ENCODE peak calls at places on chromosomes 16 and 17, in seven cellular contexts. One of them, this sample, is unnamed. For H3K4me1, the result is how much of the 10 kb centered on the place peaks cover.

GRCh38 chr16:50888486-50889261 is 146.8 kb downstream of the CYLD start:
- DNase-seq in heart right ventricle: no peak
- DNase-seq in RWPE2: no peak
- DNase-seq in thoracic aorta: no peak
- DNase-seq in cardiac muscle cell: no peak
- DNase-seq in Karpas-422: no peak
- DNase-seq in stomach: no peak
- DNase-seq in this sample: no peak

GRCh38 chr16:66293207-66293735 is 73.2 kb upstream of the CDH5 start:
- DNase-seq in heart right ventricle: no peak
- DNase-seq in RWPE2: peak
- DNase-seq in thoracic aorta: no peak
- DNase-seq in cardiac muscle cell: no peak
- DNase-seq in Karpas-422: no peak
- DNase-seq in stomach: peak
- DNase-seq in this sample: no peak

GRCh38 chr16:31079342-31079944 is 5.2 kb downstream of the ZNF646 start:
- DNase-seq in heart right ventricle: no peak
- DNase-seq in RWPE2: peak
- DNase-seq in thoracic aorta: no peak
- DNase-seq in cardiac muscle cell: no peak
- DNase-seq in Karpas-422: no peak
- DNase-seq in stomach: no peak
- DNase-seq in this sample: no peak

GRCh38 chr17:75587718-75588545 is at the start of gene MYO15B:
- DNase-seq in heart right ventricle: peak
- DNase-seq in RWPE2: no peak
- DNase-seq in thoracic aorta: no peak
- DNase-seq in cardiac muscle cell: peak
- DNase-seq in Karpas-422: no peak
- DNase-seq in stomach: peak
- DNase-seq in this sample: peak

GRCh38 chr16:21233521-21234150 is at the start of gene ANKS4B:
- DNase-seq in heart right ventricle: no peak
- DNase-seq in RWPE2: no peak
- DNase-seq in thoracic aorta: no peak
- DNase-seq in cardiac muscle cell: no peak
- DNase-seq in Karpas-422: no peak
- DNase-seq in stomach: peak
- DNase-seq in this sample: no peak

GRCh38 chr16:11405331-11406176 is 60.3 kb downstream of the RMI2 start:
- DNase-seq in heart right ventricle: no peak
- DNase-seq in RWPE2: no peak
- DNase-seq in thoracic aorta: no peak
- DNase-seq in cardiac muscle cell: peak
- DNase-seq in Karpas-422: peak
- DNase-seq in stomach: peak
- DNase-seq in this sample: no peak

GRCh38 chr16:56620311-56620897 is 5.2 kb upstream of the MT1E start:
- DNase-seq in heart right ventricle: no peak
- DNase-seq in RWPE2: no peak
- DNase-seq in thoracic aorta: no peak
- DNase-seq in cardiac muscle cell: no peak
- DNase-seq in Karpas-422: no peak
- DNase-seq in stomach: no peak
- DNase-seq in this sample: no peak

GRCh38 chr16:57639172-57639571 is 10.7 kb downstream of the ADGRG1 start:
- DNase-seq in heart right ventricle: no peak
- DNase-seq in RWPE2: no peak
- DNase-seq in thoracic aorta: no peak
- DNase-seq in cardiac muscle cell: peak
- DNase-seq in Karpas-422: peak
- DNase-seq in stomach: peak
- DNase-seq in this sample: no peak

GRCh38 chr16:58501242-58502131 is 1.5 kb downstream of the NDRG4 start:
- DNase-seq in heart right ventricle: no peak
- DNase-seq in RWPE2: peak
- DNase-seq in thoracic aorta: no peak
- DNase-seq in cardiac muscle cell: no peak
- DNase-seq in Karpas-422: peak
- DNase-seq in stomach: peak
- DNase-seq in this sample: peak

GRCh38 chr16:75351183-75351582 is 82.1 kb downstream of the CFDP1 start:
- DNase-seq in heart right ventricle: no peak
- DNase-seq in RWPE2: no peak
- DNase-seq in thoracic aorta: no peak
- DNase-seq in cardiac muscle cell: peak
- DNase-seq in Karpas-422: no peak
- DNase-seq in stomach: no peak
- DNase-seq in this sample: no peak

GRCh38 chr17:19238167-19238505 is 970 bp downstream of the EPN2 start:
- DNase-seq in heart right ventricle: peak
- DNase-seq in RWPE2: no peak
- DNase-seq in thoracic aorta: no peak
- DNase-seq in cardiac muscle cell: no peak
- DNase-seq in Karpas-422: no peak
- DNase-seq in stomach: peak
- DNase-seq in this sample: peak

GRCh38 chr16:84331998-84332780 is 36.1 kb upstream of the ATP2C2 start:
- DNase-seq in heart right ventricle: no peak
- DNase-seq in RWPE2: no peak
- DNase-seq in thoracic aorta: no peak
- DNase-seq in cardiac muscle cell: no peak
- DNase-seq in Karpas-422: no peak
- DNase-seq in stomach: no peak
- DNase-seq in this sample: peak

GRCh38 chr17:13038931-13039665 is 21.3 kb upstream of the ELAC2 start:
- DNase-seq in heart right ventricle: no peak
- DNase-seq in RWPE2: no peak
- DNase-seq in thoracic aorta: no peak
- DNase-seq in cardiac muscle cell: no peak
- DNase-seq in Karpas-422: no peak
- DNase-seq in stomach: no peak
- DNase-seq in this sample: no peak

GRCh38 chr16:57516176-57516725 is 20.1 kb downstream of the CCDC102A start:
- DNase-seq in heart right ventricle: no peak
- DNase-seq in RWPE2: no peak
- DNase-seq in thoracic aorta: no peak
- DNase-seq in cardiac muscle cell: no peak
- DNase-seq in Karpas-422: no peak
- DNase-seq in stomach: no peak
- DNase-seq in this sample: no peak

GRCh38 chr17:19418312-19418992 is 7.4 kb downstream of the RNF112 start:
- DNase-seq in heart right ventricle: no peak
- DNase-seq in RWPE2: no peak
- DNase-seq in thoracic aorta: no peak
- DNase-seq in cardiac muscle cell: peak
- DNase-seq in Karpas-422: peak
- DNase-seq in stomach: no peak
- DNase-seq in this sample: no peak

GRCh38 chr16:68236804-68237242 is 896 bp upstream of the ESRP2 start:
- DNase-seq in heart right ventricle: no peak
- DNase-seq in RWPE2: no peak
- DNase-seq in thoracic aorta: no peak
- DNase-seq in cardiac muscle cell: no peak
- DNase-seq in Karpas-422: peak
- DNase-seq in stomach: no peak
- DNase-seq in this sample: peak

GRCh38 chr17:47335101-47335936 is 11.6 kb downstream of the EFCAB13 start:
- DNase-seq in heart right ventricle: no peak
- DNase-seq in RWPE2: no peak
- DNase-seq in thoracic aorta: no peak
- DNase-seq in cardiac muscle cell: peak
- DNase-seq in Karpas-422: no peak
- DNase-seq in stomach: no peak
- DNase-seq in this sample: no peak

GRCh38 chr17:42518755-42519545 is 17.1 kb upstream of the NAGLU start:
- DNase-seq in heart right ventricle: peak
- DNase-seq in RWPE2: no peak
- DNase-seq in thoracic aorta: no peak
- DNase-seq in cardiac muscle cell: peak
- DNase-seq in Karpas-422: no peak
- DNase-seq in stomach: peak
- DNase-seq in this sample: peak

GRCh38 chr16:8861563-8862308 is 7.1 kb downstream of the CARHSP1 start:
- DNase-seq in heart right ventricle: no peak
- DNase-seq in RWPE2: no peak
- DNase-seq in thoracic aorta: no peak
- DNase-seq in cardiac muscle cell: no peak
- DNase-seq in Karpas-422: no peak
- DNase-seq in stomach: no peak
- DNase-seq in this sample: no peak

GRCh38 chr17:61411114-61411943 is 11.7 kb downstream of the TBX2 start:
- DNase-seq in heart right ventricle: peak
- DNase-seq in RWPE2: peak
- DNase-seq in thoracic aorta: no peak
- DNase-seq in cardiac muscle cell: peak
- DNase-seq in Karpas-422: no peak
- DNase-seq in stomach: peak
- DNase-seq in this sample: peak

GRCh38 chr17:19541445-19541844 is 7.8 kb downstream of the SLC47A1 start:
- DNase-seq in heart right ventricle: no peak
- DNase-seq in RWPE2: no peak
- DNase-seq in thoracic aorta: no peak
- DNase-seq in cardiac muscle cell: no peak
- DNase-seq in Karpas-422: no peak
- DNase-seq in stomach: no peak
- DNase-seq in this sample: no peak

GRCh38 chr17:39144414-39144813 is 7.0 kb downstream of the PLXDC1 start:
- DNase-seq in heart right ventricle: peak
- DNase-seq in RWPE2: no peak
- DNase-seq in thoracic aorta: no peak
- DNase-seq in cardiac muscle cell: peak
- DNase-seq in Karpas-422: no peak
- DNase-seq in stomach: peak
- DNase-seq in this sample: peak

GRCh38 chr17:76384987-76385891 is 830 bp downstream of the SPHK1 start:
- DNase-seq in heart right ventricle: peak
- DNase-seq in RWPE2: peak
- DNase-seq in thoracic aorta: no peak
- DNase-seq in cardiac muscle cell: peak
- DNase-seq in Karpas-422: no peak
- DNase-seq in stomach: peak
- DNase-seq in this sample: peak

GRCh38 chr16:79169239-79169638 is 431.3 kb downstream of the MAF start:
- DNase-seq in heart right ventricle: no peak
- DNase-seq in RWPE2: no peak
- DNase-seq in thoracic aorta: no peak
- DNase-seq in cardiac muscle cell: no peak
- DNase-seq in Karpas-422: no peak
- DNase-seq in stomach: no peak
- DNase-seq in this sample: no peak

GRCh38 chr16:49127103-49127502 is 154.5 kb downstream of the CBLN1 start:
- DNase-seq in heart right ventricle: no peak
- DNase-seq in RWPE2: no peak
- DNase-seq in thoracic aorta: no peak
- DNase-seq in cardiac muscle cell: no peak
- DNase-seq in Karpas-422: peak
- DNase-seq in stomach: no peak
- DNase-seq in this sample: no peak

DNA sequence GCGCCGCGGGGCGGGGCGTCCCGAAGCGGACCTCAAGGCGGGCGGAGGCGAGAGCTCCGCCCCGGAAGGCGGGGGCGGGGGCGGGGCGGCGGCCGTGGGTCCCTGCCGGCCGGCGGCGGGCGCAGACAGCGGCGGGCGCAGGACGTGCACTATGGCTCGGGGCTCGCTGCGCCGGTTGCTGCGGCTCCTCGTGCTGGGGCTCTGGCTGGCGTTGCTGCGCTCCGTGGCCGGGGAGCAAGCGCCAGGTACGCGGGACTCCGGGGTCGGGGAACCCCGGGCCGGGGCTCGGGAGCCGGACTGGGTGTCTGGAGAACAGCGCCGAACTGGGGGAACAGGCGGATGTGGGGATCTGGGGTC is at the start of gene TNFRSF12A:
- DNase-seq in heart right ventricle: peak
- DNase-seq in RWPE2: no peak
- DNase-seq in thoracic aorta: no peak
- DNase-seq in cardiac muscle cell: peak
- DNase-seq in Karpas-422: peak
- DNase-seq in stomach: peak
- DNase-seq in this sample: peak
- H3K27ac ChIP-seq in heart right ventricle: peak
- H3K27ac ChIP-seq in RWPE2: peak
- H3K27ac ChIP-seq in thoracic aorta: peak
- H3K27ac ChIP-seq in cardiac muscle cell: peak
- H3K27ac ChIP-seq in Karpas-422: no peak
- H3K27ac ChIP-seq in stomach: peak
- H3K27ac ChIP-seq in this sample: peak

GRCh38 chr16:19518423-19518822 is 3.5 kb downstream of the GDE1 start:
- DNase-seq in heart right ventricle: no peak
- DNase-seq in RWPE2: no peak
- DNase-seq in thoracic aorta: no peak
- DNase-seq in cardiac muscle cell: no peak
- DNase-seq in Karpas-422: no peak
- DNase-seq in stomach: no peak
- DNase-seq in this sample: no peak
- H3K4me1 ChIP-seq in heart right ventricle: under half
- H3K4me1 ChIP-seq in RWPE2: under half
- H3K4me1 ChIP-seq in thoracic aorta: under half
- H3K4me1 ChIP-seq in cardiac muscle cell: under half
- H3K4me1 ChIP-seq in Karpas-422: under half
- H3K4me1 ChIP-seq in stomach: half or more
- H3K4me1 ChIP-seq in this sample: under half

GRCh38 chr17:29586676-29587469 is 2.6 kb downstream of the GIT1 start:
- DNase-seq in heart right ventricle: peak
- DNase-seq in RWPE2: no peak
- DNase-seq in thoracic aorta: no peak
- DNase-seq in cardiac muscle cell: no peak
- DNase-seq in Karpas-422: no peak
- DNase-seq in stomach: no peak
- DNase-seq in this sample: no peak
- H3K27ac ChIP-seq in heart right ventricle: peak
- H3K27ac ChIP-seq in RWPE2: peak
- H3K27ac ChIP-seq in thoracic aorta: no peak
- H3K27ac ChIP-seq in cardiac muscle cell: no peak
- H3K27ac ChIP-seq in Karpas-422: no peak
- H3K27ac ChIP-seq in stomach: peak
- H3K27ac ChIP-seq in this sample: peak

GRCh38 chr16:87305505-87306391 is 11.4 kb downstream of the C16orf95 start:
- DNase-seq in heart right ventricle: no peak
- DNase-seq in RWPE2: no peak
- DNase-seq in thoracic aorta: no peak
- DNase-seq in cardiac muscle cell: peak
- DNase-seq in Karpas-422: no peak
- DNase-seq in stomach: no peak
- DNase-seq in this sample: no peak

GRCh38 chr16:87303962-87304521 is 13.2 kb downstream of the C16orf95 start:
- DNase-seq in heart right ventricle: no peak
- DNase-seq in RWPE2: peak
- DNase-seq in thoracic aorta: no peak
- DNase-seq in cardiac muscle cell: no peak
- DNase-seq in Karpas-422: no peak
- DNase-seq in stomach: no peak
- DNase-seq in this sample: no peak

GRCh38 chr16:87303431-87303930 is 13.7 kb downstream of the C16orf95 start:
- DNase-seq in heart right ventricle: no peak
- DNase-seq in RWPE2: no peak
- DNase-seq in thoracic aorta: no peak
- DNase-seq in cardiac muscle cell: no peak
- DNase-seq in Karpas-422: no peak
- DNase-seq in stomach: no peak
- DNase-seq in this sample: no peak

GRCh38 chr16:87308826-87309225 is 8.4 kb downstream of the C16orf95 start:
- DNase-seq in heart right ventricle: no peak
- DNase-seq in RWPE2: no peak
- DNase-seq in thoracic aorta: no peak
- DNase-seq in cardiac muscle cell: no peak
- DNase-seq in Karpas-422: no peak
- DNase-seq in stomach: no peak
- DNase-seq in this sample: no peak

GRCh38 chr16:87304951-87305350 is 12.2 kb downstream of the C16orf95 start:
- DNase-seq in heart right ventricle: no peak
- DNase-seq in RWPE2: no peak
- DNase-seq in thoracic aorta: no peak
- DNase-seq in cardiac muscle cell: no peak
- DNase-seq in Karpas-422: no peak
- DNase-seq in stomach: no peak
- DNase-seq in this sample: no peak
- H3K4me1 ChIP-seq in heart right ventricle: under half
- H3K4me1 ChIP-seq in RWPE2: under half
- H3K4me1 ChIP-seq in thoracic aorta: under half
- H3K4me1 ChIP-seq in cardiac muscle cell: under half
- H3K4me1 ChIP-seq in Karpas-422: under half
- H3K4me1 ChIP-seq in stomach: under half
- H3K4me1 ChIP-seq in this sample: under half